ENCODE peak calls at places on chromosomes 5 and 9, in eight cellular contexts. W, F, H, M, O, D, B and L are unnamed samples.
A peak's percentile ranks its signal among the peaks of the same experiment; 100 is the strongest.

GRCh38 chr5:115069087-115069968 is 100.4 kb downstream of the TRIM36 start:
- DNase-seq in W (no peak), F (no peak), H (peak; percentile 27), M (peak; percentile 40), O (no peak), D (peak; percentile 31), B (no peak), L (no peak)

GRCh38 chr9:76716270-76716669 is 48.0 kb upstream of the PCA3 start:
- DNase-seq in W (no peak), F (no peak), H (no peak), M (no peak), O (no peak), D (no peak), B (no peak), L (no peak)

GRCh38 chr9:71737455-71737854 is 30.9 kb downstream of the CEMIP2 start:
- DNase-seq in W (no peak), F (no peak), H (no peak), M (no peak), O (no peak), D (peak; percentile 24), B (no peak), L (no peak)

GRCh38 chr5:126805108-126805507 is 28.2 kb downstream of the LMNB1 start:
- DNase-seq in W (no peak), F (no peak), H (no peak), M (no peak), O (no peak), D (no peak), B (no peak), L (no peak)

GRCh38 chr9:101246691-101247090 is 138.1 kb downstream of the BAAT start:
- DNase-seq in W (no peak), F (no peak), H (no peak), M (no peak), O (no peak), D (no peak), B (no peak), L (no peak)

GRCh38 chr9:130932220-130933069 is 6.6 kb downstream of the FIBCD1 start:
- DNase-seq in W (no peak), F (no peak), H (no peak), M (no peak), O (no peak), D (no peak), B (peak; percentile 78), L (no peak)

GRCh38 chr9:17757816-17758215 is 178.9 kb downstream of the SH3GL2 start:
- DNase-seq in W (no peak), F (no peak), H (no peak), M (peak; percentile 70), O (no peak), D (no peak), B (no peak), L (no peak)

GRCh38 chr9:1303911-1304310 is 253.8 kb downstream of the DMRT2 start:
- DNase-seq in W (no peak), F (no peak), H (no peak), M (no peak), O (no peak), D (no peak), B (no peak), L (no peak)

GRCh38 chr5:116766470-116766947 is 191.9 kb upstream of the SEMA6A start:
- DNase-seq in W (no peak), F (peak; percentile 72), H (no peak), M (no peak), O (no peak), D (peak; percentile 34), B (no peak), L (peak; percentile 53)

GRCh38 chr5:126852916-126853315 is 76.0 kb downstream of the LMNB1 start:
- DNase-seq in W (no peak), F (no peak), H (no peak), M (no peak), O (no peak), D (no peak), B (no peak), L (no peak)

GRCh38 chr9:38334234-38334633 is 58.3 kb upstream of the ALDH1B1 start:
- DNase-seq in W (no peak), F (no peak), H (no peak), M (no peak), O (no peak), D (no peak), B (no peak), L (no peak)

GRCh38 chr9:89366711-89367110 is 48.4 kb downstream of the SECISBP2 start:
- DNase-seq in W (no peak), F (no peak), H (no peak), M (no peak), O (no peak), D (no peak), B (no peak), L (peak; percentile 3)

GRCh38 chr9:131554088-131554864 is 9.0 kb downstream of the PRRT1B start:
- DNase-seq in W (no peak), F (no peak), H (no peak), M (no peak), O (no peak), D (no peak), B (no peak), L (no peak)

GRCh38 chr5:148729182-148729581 is 74.9 kb upstream of the HTR4 start:
- DNase-seq in W (no peak), F (no peak), H (no peak), M (no peak), O (no peak), D (no peak), B (no peak), L (no peak)

GRCh38 chr5:16807475-16807874 is 128.6 kb downstream of the MYO10 start:
- DNase-seq in W (no peak), F (no peak), H (no peak), M (no peak), O (no peak), D (no peak), B (no peak), L (no peak)

GRCh38 chr5:34522599-34523381 is 133.3 kb upstream of the RAI14 start:
- DNase-seq in W (peak; percentile 79), F (peak; percentile 79), H (peak; percentile 79), M (peak; percentile 74), O (peak; percentile 15), D (peak; percentile 84), B (peak; percentile 78), L (peak; percentile 60)

GRCh38 chr9:133578524-133579230 is 30.5 kb downstream of the FAM163B start:
- DNase-seq in W (no peak), F (no peak), H (no peak), M (no peak), O (no peak), D (no peak), B (peak; percentile 68), L (peak; percentile 36)

GRCh38 chr9:8660383-8660782 is 860.8 kb upstream of the DMAC1 start:
- DNase-seq in W (no peak), F (peak; percentile 69), H (no peak), M (no peak), O (no peak), D (peak; percentile 26), B (peak; percentile 83), L (peak; percentile 66)

DNA sequence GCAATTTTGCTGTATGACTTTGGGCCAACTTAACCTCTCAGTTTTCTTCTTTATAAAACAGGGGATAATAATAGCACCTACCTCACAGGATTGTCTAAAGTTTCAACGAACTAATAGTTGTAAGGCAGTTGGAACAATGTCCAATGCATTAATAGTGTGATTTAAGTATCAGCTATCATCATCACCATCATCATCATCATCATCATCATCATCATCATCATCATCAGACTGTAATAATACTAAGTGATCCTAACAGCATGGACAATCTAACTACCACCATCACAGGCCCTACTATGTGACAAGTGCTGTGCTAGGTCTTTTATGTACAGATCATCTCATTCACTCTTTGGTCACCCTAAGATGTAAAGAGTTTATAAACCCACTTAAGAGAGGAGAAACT is 196.0 kb downstream of the MAPKAP1 start:
- DNase-seq in W (no peak), F (no peak), H (no peak), M (no peak), O (no peak), D (no peak), B (no peak), L (no peak)
- H3K27ac ChIP-seq in W (no peak overlapping the region), F (no peak overlapping the region), H (no peak overlapping the region), M (no peak overlapping the region), O (no peak overlapping the region), D (no peak overlapping the region), B (no peak overlapping the region), L (no peak overlapping the region)

GRCh38 chr5:149886697-149887470 is 57.7 kb downstream of the PDE6A start:
- DNase-seq in W (no peak), F (no peak), H (peak; percentile 3), M (no peak), O (no peak), D (no peak), B (no peak), L (no peak)
- H3K27ac ChIP-seq in W (no peak overlapping the region), F (no peak overlapping the region), H (no peak overlapping the region), M (no peak overlapping the region), O (no peak overlapping the region), D (peak overlapping the region; percentile 12), B (no peak overlapping the region), L (no peak overlapping the region)

GRCh38 chr5:1014781-1015221 is 6.2 kb downstream of the NKD2 start:
- DNase-seq in W (peak; percentile 64), F (no peak), H (no peak), M (no peak), O (no peak), D (no peak), B (peak; percentile 33), L (no peak)
- H3K27ac ChIP-seq in W (no peak overlapping the region), F (no peak overlapping the region), H (no peak overlapping the region), M (no peak overlapping the region), O (no peak overlapping the region), D (no peak overlapping the region), B (no peak overlapping the region), L (no peak overlapping the region)

DNA sequence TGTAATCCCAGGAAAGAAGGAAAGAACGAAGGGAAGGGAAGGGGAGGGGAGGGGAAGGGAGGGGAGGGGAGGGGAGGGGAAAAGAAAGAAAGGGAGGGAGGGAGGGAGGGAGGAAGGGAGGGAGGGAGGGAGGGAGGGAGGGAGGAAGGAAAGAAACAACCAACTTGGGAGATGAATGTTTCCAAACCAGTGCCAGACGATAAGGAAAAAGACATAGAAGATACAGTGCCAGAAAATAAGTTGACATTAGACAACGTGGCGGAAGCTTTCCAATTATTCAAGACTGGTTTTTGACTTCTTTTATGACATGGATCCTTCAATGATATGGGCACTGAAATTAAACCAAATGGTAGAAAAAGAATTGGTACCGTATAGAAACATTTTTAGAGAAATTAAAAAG is 181.2 kb upstream of the POU5F2 start:
- DNase-seq in W (no peak), F (no peak), H (no peak), M (no peak), O (no peak), D (no peak), B (no peak), L (no peak)
- H3K27ac ChIP-seq in W (no peak overlapping the region), F (no peak overlapping the region), H (no peak overlapping the region), M (no peak overlapping the region), O (no peak overlapping the region), D (no peak overlapping the region), B (no peak overlapping the region), L (no peak overlapping the region)

DNA sequence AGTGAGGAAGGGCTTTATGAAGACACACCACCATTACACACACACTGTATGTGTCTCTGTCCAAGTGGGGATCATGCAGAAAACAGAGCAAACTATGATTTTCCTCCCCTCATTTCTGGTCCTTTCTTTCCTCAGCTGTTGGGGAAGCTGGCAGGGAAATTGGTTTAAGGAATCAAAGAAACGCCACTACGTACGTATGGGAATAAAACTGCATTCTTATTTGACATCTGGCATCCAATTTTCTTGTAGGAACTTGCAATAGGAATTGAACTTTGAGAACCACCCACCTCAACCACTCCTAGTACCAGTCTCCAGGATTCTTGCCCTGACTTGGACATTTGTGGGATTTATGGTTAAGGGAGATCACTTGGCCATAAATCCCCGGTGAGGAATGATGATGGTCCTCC is 125.8 kb downstream of the PDE4D start:
- DNase-seq in W (no peak), F (no peak), H (no peak), M (no peak), O (no peak), D (no peak), B (no peak), L (no peak)
- H3K27ac ChIP-seq in W (no peak overlapping the region), F (no peak overlapping the region), H (no peak overlapping the region), M (peak overlapping the region; percentile 77), O (no peak overlapping the region), D (no peak overlapping the region), B (no peak overlapping the region), L (no peak overlapping the region)

GRCh38 chr9:34252016-34252415 is 73.2 kb downstream of the UBAP1 start:
- DNase-seq in W (no peak), F (no peak), H (no peak), M (no peak), O (no peak), D (no peak), B (no peak), L (no peak)
- H3K27ac ChIP-seq in W (no peak overlapping the region), F (peak overlapping the region; percentile 76), H (no peak overlapping the region), M (no peak overlapping the region), O (no peak overlapping the region), D (no peak overlapping the region), B (no peak overlapping the region), L (no peak overlapping the region)